ENCODE peak calls at places on chromosomes 6 and 20, in six cellular contexts. One of them, this sample, is unnamed.

GRCh38 chr6:169445661-169446581 is 192.3 kb upstream of the THBS2 start:
- DNase-seq in NCI-H2171 treated with DMSO at 0.1 percent for 48 hours: no peak
- DNase-seq in CD4-positive, alpha-beta T cell: no peak
- DNase-seq in mesendoderm: no peak
- DNase-seq in stimulated activated naive CD4-positive, alpha-beta T cell: no peak
- DNase-seq in HCT116: no peak
- DNase-seq in this sample: no peak

GRCh38 chr6:104606361-104606760 is 253.4 kb downstream of the HACE1 start:
- DNase-seq in NCI-H2171 treated with DMSO at 0.1 percent for 48 hours: no peak
- DNase-seq in CD4-positive, alpha-beta T cell: no peak
- DNase-seq in mesendoderm: peak; percentile 95
- DNase-seq in stimulated activated naive CD4-positive, alpha-beta T cell: no peak
- DNase-seq in HCT116: no peak
- DNase-seq in this sample: no peak

GRCh38 chr20:39117486-39117885 is 155.3 kb downstream of the DHX35 start:
- DNase-seq in NCI-H2171 treated with DMSO at 0.1 percent for 48 hours: no peak
- DNase-seq in CD4-positive, alpha-beta T cell: no peak
- DNase-seq in mesendoderm: no peak
- DNase-seq in stimulated activated naive CD4-positive, alpha-beta T cell: no peak
- DNase-seq in HCT116: peak; percentile 88
- DNase-seq in this sample: no peak

GRCh38 chr6:149354009-149354408 is 36.5 kb downstream of the TAB2 start:
- DNase-seq in NCI-H2171 treated with DMSO at 0.1 percent for 48 hours: peak; percentile 93
- DNase-seq in CD4-positive, alpha-beta T cell: no peak
- DNase-seq in mesendoderm: no peak
- DNase-seq in stimulated activated naive CD4-positive, alpha-beta T cell: no peak
- DNase-seq in HCT116: no peak
- DNase-seq in this sample: no peak

GRCh38 chr6:73285674-73286283 is 22.8 kb upstream of the KHDC1 start:
- DNase-seq in NCI-H2171 treated with DMSO at 0.1 percent for 48 hours: peak; percentile 9
- DNase-seq in CD4-positive, alpha-beta T cell: no peak
- DNase-seq in mesendoderm: peak; percentile 64
- DNase-seq in stimulated activated naive CD4-positive, alpha-beta T cell: no peak
- DNase-seq in HCT116: peak; percentile 23
- DNase-seq in this sample: no peak

GRCh38 chr20:23613676-23614075 is 8.0 kb upstream of the CST9 start:
- DNase-seq in NCI-H2171 treated with DMSO at 0.1 percent for 48 hours: no peak
- DNase-seq in CD4-positive, alpha-beta T cell: no peak
- DNase-seq in mesendoderm: no peak
- DNase-seq in stimulated activated naive CD4-positive, alpha-beta T cell: no peak
- DNase-seq in HCT116: no peak
- DNase-seq in this sample: no peak

GRCh38 chr6:85361643-85362014 is 88.3 kb upstream of the NT5E start:
- DNase-seq in NCI-H2171 treated with DMSO at 0.1 percent for 48 hours: no peak
- DNase-seq in CD4-positive, alpha-beta T cell: no peak
- DNase-seq in mesendoderm: no peak
- DNase-seq in stimulated activated naive CD4-positive, alpha-beta T cell: no peak
- DNase-seq in HCT116: no peak
- DNase-seq in this sample: no peak

GRCh38 chr20:50029697-50030428 is 47.1 kb downstream of the SNAI1 start:
- DNase-seq in NCI-H2171 treated with DMSO at 0.1 percent for 48 hours: no peak
- DNase-seq in CD4-positive, alpha-beta T cell: no peak
- DNase-seq in mesendoderm: no peak
- DNase-seq in stimulated activated naive CD4-positive, alpha-beta T cell: no peak
- DNase-seq in HCT116: no peak
- DNase-seq in this sample: no peak

GRCh38 chr20:31605902-31606677 is 1.0 kb downstream of the ID1 start:
- DNase-seq in NCI-H2171 treated with DMSO at 0.1 percent for 48 hours: no peak
- DNase-seq in CD4-positive, alpha-beta T cell: peak; percentile 36
- DNase-seq in mesendoderm: peak; percentile 33
- DNase-seq in stimulated activated naive CD4-positive, alpha-beta T cell: no peak
- DNase-seq in HCT116: no peak
- DNase-seq in this sample: peak; percentile 53

GRCh38 chr6:115971785-115972184 is 88.9 kb downstream of the FRK start:
- DNase-seq in NCI-H2171 treated with DMSO at 0.1 percent for 48 hours: no peak
- DNase-seq in CD4-positive, alpha-beta T cell: no peak
- DNase-seq in mesendoderm: no peak
- DNase-seq in stimulated activated naive CD4-positive, alpha-beta T cell: no peak
- DNase-seq in HCT116: no peak
- DNase-seq in this sample: no peak

GRCh38 chr20:21147593-21147992 is 21.7 kb downstream of the KIZ start:
- DNase-seq in NCI-H2171 treated with DMSO at 0.1 percent for 48 hours: no peak
- DNase-seq in CD4-positive, alpha-beta T cell: no peak
- DNase-seq in mesendoderm: no peak
- DNase-seq in stimulated activated naive CD4-positive, alpha-beta T cell: no peak
- DNase-seq in HCT116: no peak
- DNase-seq in this sample: no peak

GRCh38 chr6:47026679-47027078 is 15.5 kb downstream of the ADGRF1 start:
- DNase-seq in NCI-H2171 treated with DMSO at 0.1 percent for 48 hours: no peak
- DNase-seq in CD4-positive, alpha-beta T cell: no peak
- DNase-seq in mesendoderm: no peak
- DNase-seq in stimulated activated naive CD4-positive, alpha-beta T cell: no peak
- DNase-seq in HCT116: no peak
- DNase-seq in this sample: no peak

GRCh38 chr20:48717095-48717958 is 110.5 kb downstream of the PREX1 start:
- DNase-seq in NCI-H2171 treated with DMSO at 0.1 percent for 48 hours: no peak
- DNase-seq in CD4-positive, alpha-beta T cell: no peak
- DNase-seq in mesendoderm: no peak
- DNase-seq in stimulated activated naive CD4-positive, alpha-beta T cell: no peak
- DNase-seq in HCT116: no peak
- DNase-seq in this sample: no peak

GRCh38 chr6:147508871-147509608 is 550 bp downstream of the SAMD5 start:
- DNase-seq in NCI-H2171 treated with DMSO at 0.1 percent for 48 hours: peak; percentile 51
- DNase-seq in CD4-positive, alpha-beta T cell: no peak
- DNase-seq in mesendoderm: no peak
- DNase-seq in stimulated activated naive CD4-positive, alpha-beta T cell: no peak
- DNase-seq in HCT116: no peak
- DNase-seq in this sample: no peak

GRCh38 chr6:4727671-4728435 is 48.4 kb upstream of the CDYL start:
- DNase-seq in NCI-H2171 treated with DMSO at 0.1 percent for 48 hours: no peak
- DNase-seq in CD4-positive, alpha-beta T cell: no peak
- DNase-seq in mesendoderm: peak; percentile 85
- DNase-seq in stimulated activated naive CD4-positive, alpha-beta T cell: no peak
- DNase-seq in HCT116: no peak
- DNase-seq in this sample: peak; percentile 34

GRCh38 chr6:72525821-72526550 is 95.9 kb upstream of the KCNQ5 start:
- DNase-seq in NCI-H2171 treated with DMSO at 0.1 percent for 48 hours: peak; percentile 11
- DNase-seq in CD4-positive, alpha-beta T cell: no peak
- DNase-seq in mesendoderm: no peak
- DNase-seq in stimulated activated naive CD4-positive, alpha-beta T cell: no peak
- DNase-seq in HCT116: no peak
- DNase-seq in this sample: no peak

GRCh38 chr6:6681443-6681842 is 92.9 kb downstream of the LY86 start:
- DNase-seq in NCI-H2171 treated with DMSO at 0.1 percent for 48 hours: no peak
- DNase-seq in CD4-positive, alpha-beta T cell: no peak
- DNase-seq in mesendoderm: no peak
- DNase-seq in stimulated activated naive CD4-positive, alpha-beta T cell: no peak
- DNase-seq in HCT116: no peak
- DNase-seq in this sample: no peak

GRCh38 chr20:64057628-64058498 is 5.1 kb upstream of the TCEA2 start:
- DNase-seq in NCI-H2171 treated with DMSO at 0.1 percent for 48 hours: peak; percentile 71
- DNase-seq in CD4-positive, alpha-beta T cell: peak; percentile 84
- DNase-seq in mesendoderm: peak; percentile 84
- DNase-seq in stimulated activated naive CD4-positive, alpha-beta T cell: peak; percentile 70
- DNase-seq in HCT116: no peak
- DNase-seq in this sample: peak; percentile 90

GRCh38 chr6:125746731-125747588 is 2.5 kb upstream of the HEY2 start:
- DNase-seq in NCI-H2171 treated with DMSO at 0.1 percent for 48 hours: peak; percentile 88
- DNase-seq in CD4-positive, alpha-beta T cell: peak; percentile 66
- DNase-seq in mesendoderm: peak; percentile 97
- DNase-seq in stimulated activated naive CD4-positive, alpha-beta T cell: peak; percentile 72
- DNase-seq in HCT116: no peak
- DNase-seq in this sample: peak; percentile 76

GRCh38 chr6:11766589-11767450 is 11.8 kb downstream of the ADTRP start:
- DNase-seq in NCI-H2171 treated with DMSO at 0.1 percent for 48 hours: no peak
- DNase-seq in CD4-positive, alpha-beta T cell: no peak
- DNase-seq in mesendoderm: peak; percentile 72
- DNase-seq in stimulated activated naive CD4-positive, alpha-beta T cell: no peak
- DNase-seq in HCT116: peak; percentile 78
- DNase-seq in this sample: no peak